ENCODE peak calls at places on chromosomes 13 and 19, in six cellular contexts. D is fibroblast of lung, L is IMR-90, X is uterus, W is transverse colon, F is left lung. R is an unnamed sample. For H3K4me1, the result is how much of the 10 kb centered on the place peaks cover.

GRCh38 chr19:55333870-55334269 is 5.8 kb upstream of the KMT5C start:
- DNase-seq in X (no peak), L (no peak), F (no peak), D (no peak), W (peak), R (no peak)

GRCh38 chr13:62837895-62838294 is 1422.2 kb upstream of the PCDH20 start:
- DNase-seq in X (no peak), W (no peak), F (no peak), L (peak), D (peak), R (no peak)

GRCh38 chr19:36686365-36687213 is 823 bp upstream of the ZNF567 start:
- DNase-seq in D (no peak), L (peak), W (peak), F (no peak), X (peak), R (no peak)

GRCh38 chr13:106533101-106533939 is 2.1 kb downstream of the EFNB2 start:
- DNase-seq in X (peak), F (peak), L (peak), D (peak), W (peak), R (no peak)

GRCh38 chr19:27794444-27795042 is 1418.4 kb downstream of the UQCRFS1 start:
- DNase-seq in L (peak), F (no peak), D (peak), X (no peak), W (no peak), R (no peak)

GRCh38 chr19:50059045-50059444 is 33.2 kb downstream of the ZNF473 start:
- DNase-seq in X (no peak), W (no peak), L (no peak), F (no peak), D (no peak), R (no peak)

GRCh38 chr13:48078251-48078656 is 16.6 kb downstream of the MED4 start:
- DNase-seq in D (peak), L (no peak), F (no peak), W (peak), X (no peak), R (no peak)

GRCh38 chr19:29678484-29679106 is 13.3 kb downstream of the PLEKHF1 start:
- DNase-seq in L (no peak), F (peak), W (peak), D (no peak), X (peak), R (no peak)

GRCh38 chr13:90918551-90918950 is 428.9 kb upstream of the MIR17HG start:
- DNase-seq in L (peak), F (no peak), D (peak), X (no peak), W (no peak), R (no peak)

GRCh38 chr13:78102121-78102677 is 183.6 kb upstream of the EDNRB start:
- DNase-seq in X (peak), F (no peak), L (peak), W (peak), D (peak), R (no peak)

GRCh38 chr13:102392810-102393209 is 9.0 kb downstream of the FGF14 start:
- DNase-seq in X (no peak), F (no peak), W (no peak), L (no peak), D (no peak), R (no peak)

GRCh38 chr19:33840382-33840781 is 43.7 kb downstream of the KCTD15 start:
- DNase-seq in D (no peak), X (no peak), L (no peak), W (no peak), F (no peak), R (no peak)

GRCh38 chr19:48552406-48553322 is 692 bp downstream of the SULT2B1 start:
- DNase-seq in X (no peak), D (no peak), F (no peak), W (no peak), L (no peak), R (no peak)

GRCh38 chr19:29965529-29965928 is 23.5 kb downstream of the URI1 start:
- DNase-seq in X (no peak), D (peak), W (no peak), F (no peak), L (peak), R (no peak)

GRCh38 chr13:41942462-41943094 is 18.3 kb downstream of the VWA8 start:
- DNase-seq in F (no peak), W (no peak), L (peak), D (peak), X (no peak), R (no peak)

GRCh38 chr19:38182536-38183210 is 41.3 kb downstream of the DPF1 start:
- DNase-seq in F (no peak), L (no peak), W (no peak), D (no peak), X (no peak), R (no peak)

GRCh38 chr13:47829684-47830083 is 171.4 kb downstream of the SUCLA2 start:
- DNase-seq in W (no peak), L (peak), X (no peak), D (peak), F (no peak), R (no peak)

GRCh38 chr13:51714663-51715168 is 89.2 kb downstream of the DHRS12 start:
- DNase-seq in X (no peak), W (no peak), F (no peak), L (peak), D (peak), R (no peak)

GRCh38 chr19:43518051-43518450 is 8.9 kb downstream of the ETHE1 start:
- DNase-seq in F (no peak), W (no peak), D (no peak), L (no peak), X (no peak), R (no peak)

GRCh38 chr13:59480398-59480797 is 683.3 kb downstream of the DIAPH3 start:
- DNase-seq in F (no peak), X (no peak), L (no peak), D (peak), W (no peak), R (no peak)

GRCh38 chr13:98351636-98352035 is 174.6 kb upstream of the RNF113B start:
- DNase-seq in X (no peak), F (no peak), L (no peak), D (no peak), W (no peak), R (no peak)

GRCh38 chr19:29516358-29516725 is 9.5 kb upstream of the VSTM2B start:
- DNase-seq in F (no peak), D (no peak), W (no peak), L (no peak), X (no peak), R (no peak)

GRCh38 chr19:28137772-28138171 is 1075.2 kb downstream of the UQCRFS1 start:
- DNase-seq in W (no peak), D (no peak), L (no peak), F (no peak), X (no peak), R (no peak)

GRCh38 chr19:2477141-2477710 is 1.3 kb downstream of the GADD45B start:
- DNase-seq in L (peak), X (peak), F (peak), D (peak), W (peak), R (no peak)
- H3K4me1 ChIP-seq in L (under half), X (under half), F (under half), D (under half), W (under half), R (under half)

GRCh38 chr13:65943711-65944110 is 1286.4 kb downstream of the PCDH9 start:
- DNase-seq in W (no peak), X (no peak), F (no peak), D (peak), L (no peak), R (no peak)
- TF ChIP-seq CTCF in W (no peak), X (no peak), F (no peak), D (no peak), L (no peak), R (no peak)

DNA sequence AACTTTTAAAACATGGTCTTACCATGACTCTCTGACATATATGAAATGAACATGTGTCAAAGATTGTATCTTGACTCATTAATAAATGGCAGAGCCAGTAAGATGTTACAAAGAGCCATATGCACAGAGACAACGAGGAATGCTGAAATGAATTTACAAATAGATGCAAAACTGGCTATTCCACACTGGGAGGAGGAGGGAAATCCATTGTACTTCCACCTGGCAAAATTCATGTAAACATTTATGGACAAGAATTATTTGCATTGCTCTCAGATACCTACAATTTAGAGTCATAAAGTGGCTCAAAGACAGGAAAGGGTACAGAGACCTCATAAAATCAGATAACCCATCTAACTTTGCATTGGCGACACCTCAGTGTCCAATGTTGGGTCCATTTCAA is 1.9 kb upstream of the KLK13 start:
- DNase-seq in F (no peak), X (no peak), D (no peak), L (no peak), W (no peak), R (no peak)
- H3K4me1 ChIP-seq in F (under half), X (under half), D (under half), L (under half), W (under half), R (half or more)

DNA sequence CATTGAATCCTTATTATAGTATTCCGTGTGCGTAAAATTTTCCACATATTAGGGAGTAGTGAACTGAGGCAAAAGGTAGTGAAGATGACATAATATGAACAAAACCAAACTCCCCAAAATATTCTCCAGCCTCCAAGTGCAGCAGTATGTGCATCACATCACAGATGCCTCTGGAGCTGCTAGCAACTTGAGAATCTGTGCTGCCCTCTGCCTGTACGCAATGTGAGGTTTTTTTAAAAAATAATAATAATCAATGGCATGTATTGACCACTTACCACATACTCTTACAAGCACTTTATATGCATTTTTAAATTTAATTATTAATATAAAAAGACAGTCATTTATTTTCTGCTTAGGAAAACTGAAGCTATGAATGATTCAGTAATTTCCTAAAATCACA is 583.0 kb upstream of the SPRY2 start:
- DNase-seq in L (no peak), D (no peak), X (no peak), W (no peak), F (no peak), R (no peak)
- TF ChIP-seq CTCF in L (no peak), D (no peak), X (no peak), W (no peak), F (no peak), R (no peak)

GRCh38 chr19:798415-799075 is 1.3 kb downstream of the PTBP1 start:
- DNase-seq in D (no peak), F (no peak), L (no peak), W (peak), X (no peak), R (no peak)
- H3K4me1 ChIP-seq in D (under half), F (half or more), L (under half), W (half or more), X (under half), R (half or more)

GRCh38 chr13:96229356-96229755 is 139.4 kb downstream of the HS6ST3 start:
- DNase-seq in F (no peak), X (no peak), W (no peak), D (no peak), L (no peak), R (no peak)
- TF ChIP-seq CTCF in F (peak), X (no peak), W (peak), D (no peak), L (peak), R (no peak)

GRCh38 chr19:35055715-35056179 is 14.2 kb downstream of the HPN start:
- DNase-seq in X (no peak), W (no peak), D (no peak), L (no peak), F (no peak), R (no peak)
- H3K4me1 ChIP-seq in X (under half), W (under half), D (under half), L (under half), F (under half), R (under half)

GRCh38 chr13:110914293-110915056 is 394 bp downstream of the ANKRD10 start:
- DNase-seq in L (peak), F (peak), W (peak), D (peak), X (peak), R (no peak)

GRCh38 chr13:110915874-110916670 is 1.2 kb upstream of the ANKRD10 start:
- DNase-seq in D (peak), F (no peak), X (no peak), W (no peak), L (peak), R (no peak)

GRCh38 chr13:110913911-110914292 is 967 bp downstream of the ANKRD10 start:
- DNase-seq in D (no peak), W (no peak), F (no peak), X (peak), L (no peak), R (no peak)

GRCh38 chr13:110916671-110917142 is 1.8 kb upstream of the ANKRD10 start:
- DNase-seq in W (no peak), D (peak), X (no peak), L (peak), F (no peak), R (no peak)

DNA sequence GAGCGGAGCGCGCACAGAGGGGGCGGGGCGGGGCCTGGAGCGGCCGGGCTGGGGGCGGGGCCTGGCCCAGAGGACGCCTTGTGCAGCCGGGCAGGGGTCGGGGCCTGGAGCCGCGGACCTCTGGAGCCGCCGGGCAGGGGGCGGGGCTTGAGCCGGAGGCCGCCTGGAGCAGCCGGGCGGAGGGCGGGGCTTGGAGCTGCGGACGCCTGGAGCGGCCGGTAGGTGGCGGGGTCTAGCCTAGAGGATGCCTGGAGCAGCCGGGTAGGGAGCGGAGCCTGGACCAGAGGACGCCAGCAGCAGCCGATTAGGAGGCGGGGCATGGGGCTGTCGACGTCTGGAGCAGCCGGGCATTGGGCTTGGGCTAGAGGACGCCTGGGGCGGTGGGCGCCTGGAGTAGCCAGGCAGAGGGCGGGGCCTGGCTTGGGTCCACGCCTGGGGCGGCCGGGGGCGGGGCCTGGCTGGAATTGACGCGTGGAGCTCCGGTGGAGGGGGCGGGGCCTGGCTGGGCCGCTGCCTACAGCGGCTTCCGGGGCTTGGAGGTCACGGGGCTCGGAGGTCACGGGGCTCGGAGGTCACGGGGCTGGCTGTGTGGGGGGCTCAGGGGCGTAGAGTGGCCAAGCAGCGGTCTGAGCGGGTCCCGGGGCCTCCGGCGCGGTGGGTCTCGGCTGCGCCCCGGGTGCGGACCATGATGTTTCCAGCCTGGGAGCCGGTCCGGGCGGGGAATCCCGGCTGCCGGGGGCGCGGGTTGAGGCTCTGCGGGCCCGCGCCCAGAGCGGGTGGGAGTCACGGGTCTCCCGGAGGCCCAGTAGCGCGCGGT is at the start of gene ANKRD10:
- DNase-seq in L (peak), W (peak), D (peak), F (peak), X (peak), R (peak)
- TF ChIP-seq CTCF in L (peak), W (peak), D (peak), F (peak), X (peak), R (peak)

DNA sequence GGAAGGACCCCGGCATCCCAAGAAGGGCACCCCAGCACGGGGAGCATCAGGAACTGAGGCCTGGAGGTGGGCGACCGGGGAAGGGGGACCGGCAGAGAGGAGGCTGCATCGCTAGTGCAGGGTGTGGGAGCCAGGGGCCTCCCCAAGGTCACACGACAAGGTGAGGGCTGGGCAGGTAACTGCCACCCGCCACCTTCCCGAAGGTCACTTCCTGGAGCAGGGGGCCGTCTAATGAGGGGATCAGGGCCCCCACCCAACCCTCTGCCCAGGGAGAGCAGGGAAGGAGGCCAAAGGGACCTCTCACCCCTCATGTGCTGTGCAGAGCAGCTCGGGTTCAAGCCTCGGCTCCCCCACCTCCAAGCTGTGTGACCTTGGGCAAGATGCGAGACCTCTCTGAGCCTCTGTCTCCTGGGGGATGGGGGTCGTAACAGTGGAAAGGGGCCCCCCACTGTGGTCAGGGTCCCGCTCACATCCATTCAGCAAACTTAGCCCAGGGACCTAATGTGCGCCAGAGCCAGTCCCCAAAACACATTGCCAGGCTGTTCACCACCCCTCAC is 6.0 kb downstream of the ZBTB7A start:
- DNase-seq in X (no peak), W (peak), L (no peak), F (no peak), D (no peak), R (no peak)
- H3K4me1 ChIP-seq in X (half or more), W (half or more), L (under half), F (half or more), D (half or more), R (half or more)

GRCh38 chr19:13958043-13958442 is 5.7 kb downstream of the DCAF15 start:
- DNase-seq in L (no peak), W (no peak), D (no peak), F (no peak), X (no peak), R (no peak)

GRCh38 chr19:13961826-13962737 is 9.8 kb downstream of the DCAF15 start:
- DNase-seq in L (peak), W (no peak), X (no peak), F (no peak), D (no peak), R (no peak)

GRCh38 chr19:13959141-13959961 is 7.0 kb downstream of the DCAF15 start:
- DNase-seq in W (no peak), L (no peak), X (no peak), F (no peak), D (no peak), R (no peak)

GRCh38 chr19:13960863-13961784 is 8.8 kb downstream of the DCAF15 start:
- DNase-seq in D (no peak), X (no peak), W (no peak), F (no peak), L (no peak), R (no peak)

DNA sequence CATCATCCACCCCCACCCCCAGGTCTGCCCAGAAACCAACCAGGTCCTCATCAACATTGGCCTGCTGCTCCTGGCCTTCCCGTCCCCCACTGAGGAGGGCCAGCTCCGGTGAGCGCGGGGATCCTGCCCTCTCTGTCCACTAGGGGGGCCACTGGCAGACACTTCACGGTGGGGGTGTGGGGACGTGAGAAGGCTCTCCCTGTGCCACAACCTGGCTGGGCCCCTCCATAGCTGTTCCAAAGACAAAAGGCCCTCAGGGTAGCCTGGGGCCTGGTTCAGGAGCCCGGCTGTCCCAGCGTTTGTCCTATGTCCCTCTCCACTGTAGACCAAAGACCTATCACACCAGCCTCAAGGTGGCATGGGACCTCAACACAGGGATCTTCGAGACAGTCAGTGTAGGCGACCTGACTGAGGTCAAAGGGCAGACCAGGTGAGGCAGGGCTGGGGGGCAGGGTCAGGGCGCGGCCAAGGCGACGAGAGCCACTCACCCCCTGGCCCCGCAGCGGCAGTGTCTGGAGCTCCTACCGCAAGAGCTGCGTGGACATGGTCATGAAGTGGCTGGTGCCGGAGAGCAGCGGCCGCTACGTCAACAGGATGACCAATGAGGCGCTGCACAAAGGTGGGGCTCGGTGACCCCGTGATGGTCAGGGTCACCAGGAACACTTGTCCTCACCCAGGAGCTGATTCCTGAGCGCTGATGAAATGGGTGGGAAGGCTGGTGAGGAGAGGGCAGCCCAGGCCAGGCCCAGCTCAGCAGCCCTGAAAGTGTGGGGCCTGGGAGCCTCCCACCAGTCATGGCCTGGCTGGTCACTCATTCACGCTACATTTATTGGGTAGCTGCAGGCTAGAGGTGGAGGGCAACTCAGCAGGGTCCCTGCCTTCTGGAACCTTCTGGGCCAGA is 7.9 kb downstream of the DCAF15 start:
- DNase-seq in F (no peak), D (no peak), L (no peak), W (no peak), X (no peak), R (no peak)
- TF ChIP-seq CTCF in F (peak), D (no peak), L (peak), W (peak), X (no peak), R (no peak)

R was measured in esophagus squamous epithelium.